ENCODE peak calls at places on chromosome 13, in nine cellular contexts. E is neural progenitor cell; R is IMR-90; S is astrocyte of the cerebellum; I is HL-60; V is Peyer's patch; A is esophagus muscularis mucosa; L is HFF-Myc; B is CD4-positive, alpha-beta memory T cell. P is an unnamed sample.

GRCh38 chr13:60716296-60716695 is 319.3 kb downstream of the TDRD3 start:
- DNase-seq in L (no peak), V (no peak), I (no peak), R (no peak), B (no peak), E (no peak), A (no peak), S (no peak), P (no peak)

GRCh38 chr13:113751491-113751890 is 7.5 kb upstream of the TMEM255B start:
- DNase-seq in L (no peak), R (no peak), V (no peak), E (no peak), S (no peak), B (no peak), I (no peak), A (no peak), P (no peak)

GRCh38 chr13:96527497-96527896 is 437.6 kb downstream of the HS6ST3 start:
- DNase-seq in L (no peak), I (no peak), A (no peak), R (no peak), E (no peak), V (no peak), B (no peak), S (no peak), P (no peak)

GRCh38 chr13:28401303-28402056 is 93.4 kb downstream of the FLT1 start:
- DNase-seq in I (peak; percentile 50), E (no peak), B (no peak), R (peak; percentile 75), S (no peak), L (peak; percentile 51), V (no peak), A (no peak), P (no peak)

GRCh38 chr13:44668707-44669106 is 92.6 kb upstream of the TSC22D1 start:
- DNase-seq in A (no peak), V (no peak), S (no peak), I (no peak), L (no peak), B (no peak), E (no peak), R (peak; percentile 86), P (peak; percentile 29)

GRCh38 chr13:77584111-77584510 is 48.6 kb downstream of the SCEL start:
- DNase-seq in B (no peak), R (no peak), E (no peak), I (no peak), V (no peak), S (no peak), A (no peak), L (no peak), P (peak; percentile 78)

GRCh38 chr13:79675931-79676658 is 195.1 kb downstream of the NDFIP2 start:
- DNase-seq in L (no peak), E (no peak), A (no peak), I (no peak), B (no peak), V (no peak), S (no peak), R (no peak), P (no peak)

GRCh38 chr13:41315466-41316047 is 4.5 kb downstream of the NAA16 start:
- DNase-seq in B (no peak), L (no peak), S (no peak), A (no peak), V (no peak), E (no peak), I (no peak), R (peak; percentile 27), P (no peak)

GRCh38 chr13:112442483-112443090 is 66.4 kb downstream of the SPACA7 start:
- DNase-seq in I (no peak), B (no peak), V (no peak), E (peak; percentile 29), A (peak; percentile 85), L (no peak), R (peak; percentile 5), S (no peak), P (no peak)

GRCh38 chr13:74574964-74575728 is 440.9 kb upstream of the KLF12 start:
- DNase-seq in R (no peak), E (no peak), S (no peak), L (no peak), B (no peak), A (no peak), V (no peak), I (no peak), P (no peak)

GRCh38 chr13:27960362-27961226 is 8.5 kb downstream of the CDX2 start:
- DNase-seq in I (peak; percentile 50), V (peak; percentile 85), L (no peak), R (no peak), E (peak; percentile 89), S (no peak), B (no peak), A (no peak), P (peak; percentile 38)

GRCh38 chr13:99756281-99756680 is 215.3 kb downstream of the ZIC5 start:
- DNase-seq in L (no peak), I (no peak), B (no peak), S (no peak), A (peak; percentile 34), V (no peak), E (no peak), R (no peak), P (no peak)

GRCh38 chr13:96020155-96020575 is 33.0 kb downstream of the UGGT2 start:
- DNase-seq in S (peak; percentile 57), I (no peak), A (no peak), V (peak; percentile 57), R (peak; percentile 67), L (peak; percentile 36), E (peak; percentile 79), B (no peak), P (no peak)

GRCh38 chr13:112837371-112838037 is 131.5 kb upstream of the MCF2L start:
- DNase-seq in R (no peak), E (no peak), A (no peak), B (no peak), L (no peak), S (no peak), I (no peak), V (peak; percentile 26), P (no peak)

GRCh38 chr13:113848431-113849260 is 15.2 kb downstream of the GAS6 start:
- DNase-seq in R (no peak), I (no peak), A (no peak), L (no peak), V (peak; percentile 74), S (no peak), E (no peak), B (no peak), P (no peak)

GRCh38 chr13:46660408-46660807 is 107.4 kb downstream of the LRCH1 start:
- DNase-seq in S (no peak), A (no peak), B (no peak), E (no peak), R (no peak), V (no peak), I (no peak), L (no peak), P (no peak)

GRCh38 chr13:46655727-46656180 is 102.8 kb downstream of the LRCH1 start:
- DNase-seq in I (no peak), L (no peak), A (no peak), S (no peak), R (no peak), E (peak; percentile 28), B (no peak), V (no peak), P (peak; percentile 42)

GRCh38 chr13:46659413-46660065 is 106.6 kb downstream of the LRCH1 start:
- DNase-seq in S (no peak), R (no peak), E (no peak), A (no peak), I (no peak), B (no peak), L (no peak), V (no peak), P (no peak)

GRCh38 chr13:46654956-46655726 is 102.2 kb downstream of the LRCH1 start:
- DNase-seq in S (no peak), L (no peak), B (no peak), A (no peak), V (no peak), I (no peak), R (no peak), E (no peak), P (no peak)

GRCh38 chr13:46656786-46657185 is 103.8 kb downstream of the LRCH1 start:
- DNase-seq in S (no peak), B (no peak), A (no peak), R (no peak), E (no peak), I (no peak), L (no peak), V (no peak), P (no peak)
- H3K4me3 ChIP-seq in S (no peak overlapping the region), B (no peak overlapping the region), A (no peak overlapping the region), R (no peak overlapping the region), E (no peak overlapping the region), I (no peak overlapping the region), L (no peak overlapping the region), V (no peak overlapping the region), P (no peak overlapping the region)

GRCh38 chr13:36918246-36919060 is 1.6 kb downstream of the SMAD9 start:
- DNase-seq in A (no peak), E (peak; percentile 69), S (peak; percentile 19), I (no peak), V (no peak), L (no peak), R (peak; percentile 36), B (no peak), P (no peak)
- H3K4me3 ChIP-seq in A (peak overlapping the region; percentile 69), E (peak overlapping the region; percentile 65), S (peak overlapping the region; percentile 65), I (no peak overlapping the region), V (peak overlapping the region; percentile 36), L (peak overlapping the region; percentile 60), R (peak overlapping the region; percentile 78), B (no peak overlapping the region), P (peak overlapping the region; percentile 62)

GRCh38 chr13:82693607-82694006 is 1188.7 kb downstream of the SLITRK1 start:
- DNase-seq in L (no peak), I (no peak), S (no peak), B (no peak), V (no peak), A (no peak), R (no peak), E (no peak), P (no peak)

DNA sequence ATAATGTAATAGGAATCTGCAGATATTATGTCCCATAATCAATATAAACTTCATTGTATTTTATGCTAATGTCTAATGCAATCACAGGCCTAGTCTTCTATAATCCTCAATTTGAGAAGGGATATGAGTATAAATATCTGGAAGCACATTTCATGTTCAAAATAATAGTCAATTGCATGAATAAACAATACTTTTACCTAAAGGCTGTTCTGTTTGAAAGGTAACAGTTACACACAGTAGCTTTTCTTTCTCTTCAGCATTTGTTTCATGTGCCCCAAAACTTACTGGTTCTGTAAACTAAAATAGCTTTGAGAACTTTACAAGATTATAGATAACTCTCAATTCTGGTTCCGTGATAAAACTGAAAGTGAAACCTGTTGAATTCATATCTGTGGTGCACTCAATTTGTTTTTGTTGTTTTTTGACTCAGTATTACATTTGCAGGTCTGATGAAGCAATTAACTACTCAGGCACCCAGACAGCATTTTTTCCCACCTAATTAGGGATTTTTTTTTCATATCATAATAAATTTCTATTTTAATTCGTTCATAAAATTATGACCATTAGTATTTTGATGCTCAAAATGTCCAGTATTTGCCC is 1193.8 kb downstream of the SLITRK1 start:
- DNase-seq in S (no peak), V (no peak), R (peak; percentile 2), A (no peak), I (no peak), B (peak; percentile 27), L (no peak), E (no peak), P (no peak)
- H3K4me3 ChIP-seq in S (no peak overlapping the region), V (peak overlapping the region; percentile 16), R (peak overlapping the region; percentile 50), A (peak overlapping the region; percentile 30), I (no peak overlapping the region), B (peak overlapping the region; percentile 5), L (no peak overlapping the region), E (no peak overlapping the region), P (peak overlapping the region; percentile 40)

GRCh38 chr13:42574011-42574410 is at the start of gene TNFSF11:
- DNase-seq in S (no peak), V (no peak), A (no peak), R (no peak), I (no peak), B (no peak), E (peak; percentile 59), L (no peak), P (peak; percentile 28)
- H3K4me3 ChIP-seq in S (peak within 1 kb of the TSS; percentile 42), V (peak within 1 kb of the TSS; percentile 36), A (peak within 1 kb of the TSS; percentile 28), R (no peak within 1 kb of the TSS), I (no peak within 1 kb of the TSS), B (peak within 1 kb of the TSS; percentile 53), E (peak within 1 kb of the TSS; percentile 62), L (no peak within 1 kb of the TSS), P (peak within 1 kb of the TSS; percentile 32)

P was measured in MG63.